ENCODE peak calls at places on chromosome 13, in four cellular contexts. W is fibroblast of pulmonary artery, Z is breast epithelium, X is H1. D is an unnamed sample.
A peak's percentile ranks its signal among the peaks of the same experiment; 100 is the strongest.

GRCh38 chr13:100039740-100040139 is 49.2 kb upstream of the PCCA start:
- DNase-seq in X (no peak), W (no peak), Z (no peak), D (no peak)

GRCh38 chr13:112098699-112099098 is 31.8 kb downstream of the SOX1 start:
- DNase-seq in X (peak; percentile 39), Z (no peak), W (no peak), D (no peak)

GRCh38 chr13:30742896-30743295 is 7.6 kb downstream of the ALOX5AP start:
- DNase-seq in W (no peak), Z (no peak), X (no peak), D (no peak)

GRCh38 chr13:46577656-46578589 is 25.0 kb downstream of the LRCH1 start:
- DNase-seq in X (no peak), W (no peak), Z (no peak), D (no peak)

GRCh38 chr13:33678906-33679657 is 138.9 kb upstream of the RFC3 start:
- DNase-seq in W (peak; percentile 95), X (no peak), Z (peak; percentile 45), D (no peak)

GRCh38 chr13:99468971-99469545 is 32.2 kb upstream of the TM9SF2 start:
- DNase-seq in W (peak; percentile 7), Z (no peak), X (no peak), D (no peak)

GRCh38 chr13:67630640-67631039 is 400.5 kb upstream of the PCDH9 start:
- DNase-seq in X (no peak), W (no peak), Z (no peak), D (no peak)

GRCh38 chr13:31824705-31825512 is 85.6 kb downstream of the RXFP2 start:
- DNase-seq in W (peak; percentile 43), X (no peak), Z (no peak), D (no peak)

GRCh38 chr13:21259571-21260455 is 83.4 kb downstream of the MRPL57 start:
- DNase-seq in Z (no peak), X (no peak), W (no peak), D (no peak)

GRCh38 chr13:20565120-20565736 is 1.7 kb upstream of the IFT88 start:
- DNase-seq in W (no peak), X (no peak), Z (no peak), D (no peak)

GRCh38 chr13:112450118-112450517 is 74.0 kb downstream of the SPACA7 start:
- DNase-seq in X (no peak), W (no peak), Z (no peak), D (no peak)

GRCh38 chr13:112741835-112742570 is 52.2 kb downstream of the ATP11A start:
- DNase-seq in W (no peak), Z (no peak), X (no peak), D (no peak)

GRCh38 chr13:78958019-78958418 is 299.1 kb upstream of the OBI1 start:
- DNase-seq in W (no peak), Z (no peak), X (no peak), D (no peak)

GRCh38 chr13:114079601-114080536 is 52.6 kb downstream of the RASA3 start:
- DNase-seq in Z (no peak), X (no peak), W (no peak), D (no peak)

GRCh38 chr13:99985243-99985874 is 3.8 kb downstream of the ZIC2 start:
- DNase-seq in Z (no peak), X (no peak), W (no peak), D (no peak)

GRCh38 chr13:43848250-43848649 is 31.3 kb downstream of the CCDC122 start:
- DNase-seq in W (peak; percentile 95), Z (no peak), X (no peak), D (peak; percentile 77)

DNA sequence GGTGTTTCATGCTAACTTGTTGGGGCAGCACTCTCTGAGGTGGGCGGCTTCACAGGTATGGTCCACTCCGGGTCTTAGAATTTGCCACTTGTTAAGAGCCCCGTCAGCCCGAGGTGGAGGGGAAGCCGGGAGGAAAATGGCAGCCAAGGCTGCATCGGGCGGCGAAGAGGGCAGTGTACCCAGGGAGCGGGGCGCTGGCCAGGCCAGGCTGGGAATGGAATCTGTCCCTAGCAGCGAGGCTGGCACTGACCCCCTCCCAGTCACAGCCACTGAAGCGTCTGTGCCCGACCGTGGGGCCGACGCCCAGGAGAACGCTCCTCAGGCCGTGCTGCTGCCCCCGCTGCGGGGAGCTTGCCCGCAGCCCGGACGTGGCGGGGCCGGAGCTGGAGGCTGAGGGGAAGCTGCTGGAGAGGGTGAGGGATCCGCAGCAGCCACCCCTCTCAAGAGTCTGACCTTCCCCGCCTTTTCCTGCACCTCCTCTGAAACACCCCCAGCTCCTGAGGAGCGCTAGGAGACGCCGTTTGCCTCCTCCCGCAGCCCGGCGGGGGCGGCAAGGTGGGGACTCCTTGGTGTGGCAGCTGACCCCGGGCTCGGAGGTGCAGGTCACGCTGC is 313.8 kb upstream of the SPRY2 start:
- DNase-seq in W (no peak), X (no peak), Z (no peak), D (no peak)
- H3K4me3 ChIP-seq in W (no peak overlapping the region), X (no peak overlapping the region), Z (peak overlapping the region; percentile 35), D (no peak overlapping the region)

DNA sequence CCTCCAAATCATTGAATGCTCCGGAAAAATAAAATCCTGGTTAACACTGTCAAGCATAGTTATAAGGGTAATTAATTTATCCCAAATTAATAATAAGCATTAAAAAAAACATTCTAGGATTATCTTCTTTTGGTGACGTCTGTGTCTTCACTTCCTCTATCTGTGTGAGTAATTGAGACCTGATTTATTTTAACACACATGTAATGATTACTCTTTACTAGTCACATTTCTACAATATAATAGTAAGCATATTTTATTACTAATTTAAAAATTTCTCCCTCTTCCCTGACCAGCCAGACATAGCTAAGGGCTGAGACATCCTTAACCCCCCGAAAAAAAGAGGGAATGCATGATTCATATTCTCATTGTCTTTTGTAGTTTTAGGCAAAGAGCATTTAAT is 2.3 kb downstream of the FNDC3A start:
- DNase-seq in X (no peak), W (peak; percentile 29), Z (no peak), D (no peak)
- H3K4me3 ChIP-seq in X (peak overlapping the region; percentile 97), W (peak overlapping the region; percentile 94), Z (peak overlapping the region; percentile 87), D (peak overlapping the region; percentile 83)

DNA sequence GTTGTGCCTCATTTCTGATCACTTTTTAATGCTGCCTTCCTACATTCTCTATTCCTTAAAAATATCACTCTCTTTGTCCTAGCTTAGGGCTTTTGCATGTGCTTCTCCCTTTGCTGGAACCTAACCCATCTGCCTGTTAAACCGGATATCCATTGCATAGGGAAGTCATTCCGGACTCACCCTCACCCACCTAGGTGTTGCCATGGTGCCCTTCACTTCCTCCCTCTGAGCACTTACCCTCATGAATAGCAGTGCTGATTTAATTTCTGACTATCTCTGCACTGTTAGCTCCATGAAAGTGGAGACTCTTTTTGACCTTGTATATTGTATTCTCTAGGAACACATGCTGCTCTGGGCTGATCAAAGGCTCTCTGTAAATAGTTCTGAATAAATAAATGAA is 401.9 kb downstream of the PCDH20 start:
- DNase-seq in X (no peak), W (no peak), Z (no peak), D (no peak)
- H3K4me3 ChIP-seq in X (no peak overlapping the region), W (no peak overlapping the region), Z (no peak overlapping the region), D (no peak overlapping the region)

DNA sequence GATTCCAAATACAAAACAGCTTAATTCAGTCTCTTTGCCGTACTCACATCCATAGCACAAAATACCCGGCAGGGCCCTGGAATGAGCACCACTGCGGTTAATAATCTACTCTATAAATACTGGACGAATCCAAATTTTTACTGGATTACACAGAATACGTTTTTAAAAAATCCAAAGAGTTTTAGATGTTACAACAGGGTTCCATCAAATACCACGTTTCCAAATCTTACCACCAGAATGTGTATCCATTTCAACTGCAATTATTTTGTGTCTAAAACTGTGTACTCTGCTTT is 1.8 kb upstream of the ING1 start:
- DNase-seq in Z (no peak), X (no peak), W (peak; percentile 16), D (no peak)
- H3K4me3 ChIP-seq in Z (peak overlapping the region; percentile 98), X (peak overlapping the region; percentile 98), W (peak overlapping the region; percentile 96), D (peak overlapping the region; percentile 97)

GRCh38 chr13:48504606-48505369 is 28.1 kb downstream of the RCBTB2 start:
- DNase-seq in X (no peak), Z (no peak), W (no peak), D (no peak)
- H3K4me3 ChIP-seq in X (no peak overlapping the region), Z (no peak overlapping the region), W (no peak overlapping the region), D (no peak overlapping the region)

GRCh38 chr13:24264976-24265375 is 44.4 kb upstream of the C1QTNF9 start:
- DNase-seq in Z (no peak), X (no peak), W (no peak), D (no peak)

GRCh38 chr13:24263652-24264051 is 45.7 kb upstream of the C1QTNF9 start:
- DNase-seq in W (peak; percentile 60), Z (no peak), X (no peak), D (no peak)

GRCh38 chr13:24265453-24265852 is 43.9 kb upstream of the C1QTNF9 start:
- DNase-seq in W (no peak), X (no peak), Z (no peak), D (no peak)

GRCh38 chr13:24267283-24267682 is 42.1 kb upstream of the C1QTNF9 start:
- DNase-seq in X (no peak), Z (no peak), W (no peak), D (no peak)

GRCh38 chr13:24261566-24261965 is 47.8 kb upstream of the C1QTNF9 start:
- DNase-seq in X (no peak), W (no peak), Z (no peak), D (no peak)
- H3K4me3 ChIP-seq in X (no peak overlapping the region), W (no peak overlapping the region), Z (no peak overlapping the region), D (no peak overlapping the region)

DNA sequence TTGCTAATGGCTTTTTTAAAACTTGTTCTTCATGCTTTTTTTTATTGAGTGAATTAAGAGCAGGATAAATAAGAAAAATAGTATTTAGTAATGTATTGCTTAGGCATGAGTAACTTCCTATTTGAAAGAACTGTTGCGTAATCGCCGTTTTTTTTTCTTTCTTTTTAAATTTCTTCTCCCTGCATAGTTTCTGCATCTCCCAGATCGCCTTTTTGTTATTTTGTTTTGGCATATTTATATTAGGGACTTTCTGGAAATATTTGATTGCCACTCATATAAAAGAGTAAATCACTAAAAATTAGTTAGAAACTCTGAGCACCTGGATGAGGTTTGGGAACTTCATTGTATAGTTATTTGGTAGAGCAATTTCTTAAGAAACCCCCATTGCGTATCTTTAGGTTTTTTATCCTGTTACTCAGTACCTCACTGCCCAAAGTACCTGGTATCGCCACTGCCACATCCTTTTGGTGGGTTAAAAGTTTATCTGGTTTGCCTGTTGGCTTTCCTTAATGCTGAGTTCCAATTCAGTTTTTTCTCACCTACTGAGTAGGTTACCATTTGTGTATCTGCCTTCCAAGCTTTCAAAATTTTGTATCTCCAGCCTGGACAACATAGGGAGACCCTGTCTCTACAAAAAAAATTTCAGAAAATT is 36.2 kb upstream of the LPAR6 start:
- DNase-seq in Z (no peak), X (no peak), W (peak; percentile 89), D (peak; percentile 40)
- H3K4me3 ChIP-seq in Z (no peak overlapping the region), X (no peak overlapping the region), W (peak overlapping the region; percentile 34), D (no peak overlapping the region)

GRCh38 chr13:49789961-49790360 is 2.5 kb downstream of the KPNA3 start:
- DNase-seq in X (no peak), W (no peak), Z (no peak), D (no peak)
- H3K4me3 ChIP-seq in X (peak overlapping the region; percentile 84), W (no peak overlapping the region), Z (no peak overlapping the region), D (no peak overlapping the region)

DNA sequence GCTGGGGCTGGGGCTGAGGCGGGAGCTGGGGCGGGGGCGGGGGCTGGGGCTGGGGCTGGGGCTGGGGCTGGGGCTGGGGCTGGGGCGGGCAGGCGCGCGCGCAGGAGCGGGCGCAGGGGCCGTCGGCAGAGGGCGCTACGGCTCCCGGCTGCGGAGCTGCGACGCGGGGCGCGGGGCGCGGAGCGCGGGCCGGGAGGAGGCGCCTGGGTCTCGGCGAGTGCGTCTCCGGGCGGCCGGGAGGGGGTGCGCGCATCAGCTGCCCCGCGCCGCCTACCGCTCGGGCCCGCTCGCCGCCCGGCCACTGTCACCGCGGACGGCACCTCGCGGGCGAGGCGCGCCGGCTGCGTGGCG is 416 bp upstream of the MTUS2 start:
- DNase-seq in Z (no peak), W (peak; percentile 45), X (peak; percentile 92), D (no peak)
- H3K4me3 ChIP-seq in Z (peak overlapping the region; percentile 48), W (peak overlapping the region; percentile 24), X (peak overlapping the region; percentile 77), D (peak overlapping the region; percentile 36)

GRCh38 chr13:29648760-29649159 is 53.3 kb upstream of the SLC7A1 start:
- DNase-seq in W (no peak), Z (no peak), X (no peak), D (no peak)
- H3K4me3 ChIP-seq in W (no peak overlapping the region), Z (no peak overlapping the region), X (no peak overlapping the region), D (no peak overlapping the region)